ENCODE peak calls at places on chromosomes 7 and 10, in seven cellular contexts. One of them, this sample, is unnamed.

GRCh38 chr7:43148161-43148731 is 35.8 kb downstream of the HECW1 start:
- DNase-seq in tibial nerve: no peak
- DNase-seq in A549: no peak
- DNase-seq in stomach: no peak
- DNase-seq in upper lobe of left lung: no peak
- DNase-seq in transverse colon: no peak
- DNase-seq in H1: no peak
- DNase-seq in this sample: no peak

GRCh38 chr10:44972874-44973306 is 5.7 kb downstream of the DEPP1 start:
- DNase-seq in tibial nerve: no peak
- DNase-seq in A549: no peak
- DNase-seq in stomach: no peak
- DNase-seq in upper lobe of left lung: no peak
- DNase-seq in transverse colon: no peak
- DNase-seq in H1: no peak
- DNase-seq in this sample: no peak

GRCh38 chr7:99557940-99558305 is 519 bp upstream of the ZNF655 start:
- DNase-seq in tibial nerve: no peak
- DNase-seq in A549: no peak
- DNase-seq in stomach: no peak
- DNase-seq in upper lobe of left lung: no peak
- DNase-seq in transverse colon: no peak
- DNase-seq in H1: no peak
- DNase-seq in this sample: no peak

GRCh38 chr10:5971315-5971832 is 6.0 kb downstream of the IL15RA start:
- DNase-seq in tibial nerve: no peak
- DNase-seq in A549: no peak
- DNase-seq in stomach: peak
- DNase-seq in upper lobe of left lung: no peak
- DNase-seq in transverse colon: peak
- DNase-seq in H1: no peak
- DNase-seq in this sample: no peak

GRCh38 chr7:115679976-115680375 is 350.6 kb downstream of the TFEC start:
- DNase-seq in tibial nerve: no peak
- DNase-seq in A549: peak
- DNase-seq in stomach: no peak
- DNase-seq in upper lobe of left lung: no peak
- DNase-seq in transverse colon: peak
- DNase-seq in H1: no peak
- DNase-seq in this sample: no peak

GRCh38 chr10:22625511-22626288 is 88.7 kb downstream of the PIP4K2A start:
- DNase-seq in tibial nerve: no peak
- DNase-seq in A549: no peak
- DNase-seq in stomach: no peak
- DNase-seq in upper lobe of left lung: no peak
- DNase-seq in transverse colon: no peak
- DNase-seq in H1: no peak
- DNase-seq in this sample: no peak

GRCh38 chr7:2478387-2478760 is 2.2 kb upstream of the GRIFIN start:
- DNase-seq in tibial nerve: peak
- DNase-seq in A549: peak
- DNase-seq in stomach: peak
- DNase-seq in upper lobe of left lung: no peak
- DNase-seq in transverse colon: peak
- DNase-seq in H1: no peak
- DNase-seq in this sample: no peak

GRCh38 chr7:108634535-108634934 is 64.9 kb downstream of the DNAJB9 start:
- DNase-seq in tibial nerve: no peak
- DNase-seq in A549: no peak
- DNase-seq in stomach: no peak
- DNase-seq in upper lobe of left lung: no peak
- DNase-seq in transverse colon: no peak
- DNase-seq in H1: no peak
- DNase-seq in this sample: no peak

GRCh38 chr10:29132821-29133156 is 156.1 kb upstream of the LYZL1 start:
- DNase-seq in tibial nerve: no peak
- DNase-seq in A549: no peak
- DNase-seq in stomach: no peak
- DNase-seq in upper lobe of left lung: no peak
- DNase-seq in transverse colon: no peak
- DNase-seq in H1: no peak
- DNase-seq in this sample: no peak

GRCh38 chr7:106775975-106776607 is 89.0 kb upstream of the PIK3CG start:
- DNase-seq in tibial nerve: no peak
- DNase-seq in A549: no peak
- DNase-seq in stomach: no peak
- DNase-seq in upper lobe of left lung: no peak
- DNase-seq in transverse colon: no peak
- DNase-seq in H1: no peak
- DNase-seq in this sample: no peak

GRCh38 chr7:2394566-2395082 is 8.8 kb upstream of the CHST12 start:
- DNase-seq in tibial nerve: no peak
- DNase-seq in A549: no peak
- DNase-seq in stomach: no peak
- DNase-seq in upper lobe of left lung: no peak
- DNase-seq in transverse colon: no peak
- DNase-seq in H1: no peak
- DNase-seq in this sample: no peak

GRCh38 chr7:151265351-151265931 is 16.9 kb upstream of the SMARCD3 start:
- DNase-seq in tibial nerve: no peak
- DNase-seq in A549: no peak
- DNase-seq in stomach: no peak
- DNase-seq in upper lobe of left lung: no peak
- DNase-seq in transverse colon: no peak
- DNase-seq in H1: no peak
- DNase-seq in this sample: no peak

GRCh38 chr7:80150621-80151273 is 16.1 kb downstream of the GNAI1 start:
- DNase-seq in tibial nerve: no peak
- DNase-seq in A549: no peak
- DNase-seq in stomach: no peak
- DNase-seq in upper lobe of left lung: no peak
- DNase-seq in transverse colon: no peak
- DNase-seq in H1: no peak
- DNase-seq in this sample: no peak

GRCh38 chr10:29735628-29736324 is 101.0 kb upstream of the SVIL start:
- DNase-seq in tibial nerve: peak
- DNase-seq in A549: peak
- DNase-seq in stomach: peak
- DNase-seq in upper lobe of left lung: peak
- DNase-seq in transverse colon: peak
- DNase-seq in H1: peak
- DNase-seq in this sample: peak

GRCh38 chr10:132861884-132862461 is 76.0 kb upstream of the NKX6-2 start:
- DNase-seq in tibial nerve: no peak
- DNase-seq in A549: no peak
- DNase-seq in stomach: no peak
- DNase-seq in upper lobe of left lung: peak
- DNase-seq in transverse colon: peak
- DNase-seq in H1: no peak
- DNase-seq in this sample: no peak

GRCh38 chr7:106599343-106599698 is 61.6 kb downstream of the CCDC71L start:
- DNase-seq in tibial nerve: no peak
- DNase-seq in A549: no peak
- DNase-seq in stomach: no peak
- DNase-seq in upper lobe of left lung: no peak
- DNase-seq in transverse colon: peak
- DNase-seq in H1: no peak
- DNase-seq in this sample: no peak

GRCh38 chr10:5532231-5532605 is 7.5 kb downstream of the CALML3 start:
- DNase-seq in tibial nerve: no peak
- DNase-seq in A549: no peak
- DNase-seq in stomach: no peak
- DNase-seq in upper lobe of left lung: no peak
- DNase-seq in transverse colon: no peak
- DNase-seq in H1: no peak
- DNase-seq in this sample: no peak

GRCh38 chr10:95405655-95406054 is 114.9 kb upstream of the PDLIM1 start:
- DNase-seq in tibial nerve: no peak
- DNase-seq in A549: no peak
- DNase-seq in stomach: no peak
- DNase-seq in upper lobe of left lung: no peak
- DNase-seq in transverse colon: no peak
- DNase-seq in H1: no peak
- DNase-seq in this sample: no peak

GRCh38 chr10:93152136-93152535 is 78.4 kb downstream of the CYP26A1 start:
- DNase-seq in tibial nerve: no peak
- DNase-seq in A549: no peak
- DNase-seq in stomach: no peak
- DNase-seq in upper lobe of left lung: no peak
- DNase-seq in transverse colon: no peak
- DNase-seq in H1: no peak
- DNase-seq in this sample: no peak

GRCh38 chr10:110865184-110865803 is 6.4 kb upstream of the PDCD4 start:
- DNase-seq in tibial nerve: no peak
- DNase-seq in A549: peak
- DNase-seq in stomach: no peak
- DNase-seq in upper lobe of left lung: no peak
- DNase-seq in transverse colon: no peak
- DNase-seq in H1: no peak
- DNase-seq in this sample: no peak

GRCh38 chr7:36055207-36055606 is 97.8 kb upstream of the EEPD1 start:
- DNase-seq in tibial nerve: no peak
- DNase-seq in A549: no peak
- DNase-seq in stomach: no peak
- DNase-seq in upper lobe of left lung: no peak
- DNase-seq in transverse colon: no peak
- DNase-seq in H1: no peak
- DNase-seq in this sample: no peak

GRCh38 chr10:59240581-59241183 is 64.2 kb downstream of the PHYHIPL start:
- DNase-seq in tibial nerve: peak
- DNase-seq in A549: peak
- DNase-seq in stomach: no peak
- DNase-seq in upper lobe of left lung: no peak
- DNase-seq in transverse colon: no peak
- DNase-seq in H1: no peak
- DNase-seq in this sample: no peak

GRCh38 chr10:97771913-97772823 is at the start of gene SFRP5:
- DNase-seq in tibial nerve: no peak
- DNase-seq in A549: no peak
- DNase-seq in stomach: no peak
- DNase-seq in upper lobe of left lung: peak
- DNase-seq in transverse colon: no peak
- DNase-seq in H1: no peak
- DNase-seq in this sample: no peak

GRCh38 chr10:107546239-107546638 is 381.7 kb upstream of the SORCS1 start:
- DNase-seq in tibial nerve: no peak
- DNase-seq in A549: no peak
- DNase-seq in stomach: no peak
- DNase-seq in upper lobe of left lung: no peak
- DNase-seq in transverse colon: no peak
- DNase-seq in H1: no peak
- DNase-seq in this sample: no peak

GRCh38 chr10:79148452-79149344 is 79.9 kb downstream of the ZMIZ1 start:
- DNase-seq in tibial nerve: peak
- DNase-seq in A549: peak
- DNase-seq in stomach: peak
- DNase-seq in upper lobe of left lung: no peak
- DNase-seq in transverse colon: peak
- DNase-seq in H1: no peak
- DNase-seq in this sample: peak

GRCh38 chr7:28211006-28211405 is 30.4 kb upstream of the JAZF1 start:
- DNase-seq in tibial nerve: no peak
- DNase-seq in A549: no peak
- DNase-seq in stomach: no peak
- DNase-seq in upper lobe of left lung: no peak
- DNase-seq in transverse colon: no peak
- DNase-seq in H1: no peak
- DNase-seq in this sample: no peak

GRCh38 chr10:3401491-3401938 is 228.9 kb upstream of the PITRM1 start:
- DNase-seq in tibial nerve: no peak
- DNase-seq in A549: no peak
- DNase-seq in stomach: no peak
- DNase-seq in upper lobe of left lung: no peak
- DNase-seq in transverse colon: no peak
- DNase-seq in H1: no peak
- DNase-seq in this sample: no peak

DNA sequence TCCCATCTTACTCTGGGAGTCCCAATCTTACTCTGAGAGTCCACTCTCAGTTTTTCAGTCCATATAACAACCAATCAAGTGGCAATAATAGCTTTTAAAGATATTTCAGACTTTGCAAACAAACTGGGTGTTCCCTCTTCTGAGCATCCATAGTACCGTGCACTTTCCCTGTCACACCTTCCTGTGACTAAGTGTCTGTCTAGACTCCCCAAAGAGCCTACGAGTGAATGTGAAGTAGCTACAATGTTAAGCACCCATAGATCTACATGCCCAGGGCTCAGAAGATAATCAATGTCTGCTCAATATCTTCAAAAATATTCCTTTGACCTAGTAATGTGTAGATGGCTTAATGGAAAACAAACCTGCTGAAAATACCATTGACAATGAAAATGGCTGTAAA is 95.6 kb upstream of the ASAH2 start:
- DNase-seq in tibial nerve: no peak
- DNase-seq in A549: no peak
- DNase-seq in stomach: no peak
- DNase-seq in upper lobe of left lung: no peak
- DNase-seq in transverse colon: no peak
- DNase-seq in H1: no peak
- DNase-seq in this sample: no peak
- H3K4me3 ChIP-seq in tibial nerve: no peak
- H3K4me3 ChIP-seq in A549: no peak
- H3K4me3 ChIP-seq in stomach: no peak
- H3K4me3 ChIP-seq in upper lobe of left lung: no peak
- H3K4me3 ChIP-seq in transverse colon: no peak
- H3K4me3 ChIP-seq in H1: no peak
- H3K4me3 ChIP-seq in this sample: no peak

GRCh38 chr10:96708456-96708855 is 11.9 kb downstream of the PIK3AP1 start:
- DNase-seq in tibial nerve: no peak
- DNase-seq in A549: no peak
- DNase-seq in stomach: no peak
- DNase-seq in upper lobe of left lung: no peak
- DNase-seq in transverse colon: no peak
- DNase-seq in H1: no peak
- DNase-seq in this sample: no peak
- TF ChIP-seq POLR2A in tibial nerve: no peak
- TF ChIP-seq POLR2A in A549: no peak
- TF ChIP-seq POLR2A in stomach: no peak
- TF ChIP-seq POLR2A in upper lobe of left lung: no peak
- TF ChIP-seq POLR2A in transverse colon: no peak
- TF ChIP-seq POLR2A in H1: no peak
- TF ChIP-seq POLR2A in this sample: no peak

GRCh38 chr10:31739759-31740158 is 188.9 kb downstream of the ARHGAP12 start:
- DNase-seq in tibial nerve: no peak
- DNase-seq in A549: no peak
- DNase-seq in stomach: no peak
- DNase-seq in upper lobe of left lung: no peak
- DNase-seq in transverse colon: no peak
- DNase-seq in H1: no peak
- DNase-seq in this sample: no peak
- TF ChIP-seq EP300 in tibial nerve: no peak
- TF ChIP-seq EP300 in A549: no peak
- TF ChIP-seq EP300 in stomach: no peak
- TF ChIP-seq EP300 in upper lobe of left lung: no peak
- TF ChIP-seq EP300 in transverse colon: no peak
- TF ChIP-seq EP300 in H1: no peak
- TF ChIP-seq EP300 in this sample: no peak

GRCh38 chr10:20181408-20181807 is 365.2 kb downstream of the PLXDC2 start:
- DNase-seq in tibial nerve: no peak
- DNase-seq in A549: no peak
- DNase-seq in stomach: no peak
- DNase-seq in upper lobe of left lung: no peak
- DNase-seq in transverse colon: no peak
- DNase-seq in H1: no peak
- DNase-seq in this sample: no peak

GRCh38 chr10:20170661-20171060 is 354.4 kb downstream of the PLXDC2 start:
- DNase-seq in tibial nerve: no peak
- DNase-seq in A549: no peak
- DNase-seq in stomach: no peak
- DNase-seq in upper lobe of left lung: no peak
- DNase-seq in transverse colon: no peak
- DNase-seq in H1: no peak
- DNase-seq in this sample: no peak

GRCh38 chr10:20175738-20176137 is 359.5 kb downstream of the PLXDC2 start:
- DNase-seq in tibial nerve: no peak
- DNase-seq in A549: no peak
- DNase-seq in stomach: no peak
- DNase-seq in upper lobe of left lung: no peak
- DNase-seq in transverse colon: no peak
- DNase-seq in H1: no peak
- DNase-seq in this sample: no peak
- H3K4me3 ChIP-seq in tibial nerve: no peak
- H3K4me3 ChIP-seq in A549: no peak
- H3K4me3 ChIP-seq in stomach: no peak
- H3K4me3 ChIP-seq in upper lobe of left lung: no peak
- H3K4me3 ChIP-seq in transverse colon: no peak
- H3K4me3 ChIP-seq in H1: no peak
- H3K4me3 ChIP-seq in this sample: no peak